ENCODE peak calls at places on chromosome 10, in five cellular contexts. One of them, this sample, is unnamed.

GRCh38 chr10:26970667-26971066 is 109.9 kb upstream of the ABI1 start:
- DNase-seq in HepG2: no peak
- DNase-seq in K562: no peak
- DNase-seq in GM12878: no peak
- DNase-seq in H1: no peak
- DNase-seq in this sample: no peak

GRCh38 chr10:51832652-51833383 is 133.4 kb upstream of the CSTF2T start:
- DNase-seq in HepG2: peak
- DNase-seq in K562: no peak
- DNase-seq in GM12878: peak
- DNase-seq in H1: no peak
- DNase-seq in this sample: no peak

GRCh38 chr10:80596391-80597257 is 58.9 kb downstream of the SH2D4B start:
- DNase-seq in HepG2: peak
- DNase-seq in K562: peak
- DNase-seq in GM12878: no peak
- DNase-seq in H1: no peak
- DNase-seq in this sample: peak

GRCh38 chr10:7538970-7539694 is 127.6 kb downstream of the ITIH5 start:
- DNase-seq in HepG2: no peak
- DNase-seq in K562: no peak
- DNase-seq in GM12878: no peak
- DNase-seq in H1: no peak
- DNase-seq in this sample: no peak

GRCh38 chr10:93680414-93681047 is 21.9 kb downstream of the FRA10AC1 start:
- DNase-seq in HepG2: peak
- DNase-seq in K562: no peak
- DNase-seq in GM12878: no peak
- DNase-seq in H1: no peak
- DNase-seq in this sample: peak

GRCh38 chr10:46084321-46085165 is 38.5 kb upstream of the MSMB start:
- DNase-seq in HepG2: peak
- DNase-seq in K562: no peak
- DNase-seq in GM12878: no peak
- DNase-seq in H1: no peak
- DNase-seq in this sample: no peak

GRCh38 chr10:43299579-43299978 is 32.7 kb upstream of the RASGEF1A start:
- DNase-seq in HepG2: no peak
- DNase-seq in K562: no peak
- DNase-seq in GM12878: no peak
- DNase-seq in H1: no peak
- DNase-seq in this sample: no peak

GRCh38 chr10:78205457-78205856 is 171.8 kb downstream of the RPS24 start:
- DNase-seq in HepG2: no peak
- DNase-seq in K562: no peak
- DNase-seq in GM12878: no peak
- DNase-seq in H1: no peak
- DNase-seq in this sample: no peak

GRCh38 chr10:5861269-5862031 is 28.2 kb downstream of the ANKRD16 start:
- DNase-seq in HepG2: peak
- DNase-seq in K562: no peak
- DNase-seq in GM12878: no peak
- DNase-seq in H1: no peak
- DNase-seq in this sample: peak

GRCh38 chr10:75028748-75029147 is 82.7 kb upstream of the SAMD8 start:
- DNase-seq in HepG2: no peak
- DNase-seq in K562: no peak
- DNase-seq in GM12878: no peak
- DNase-seq in H1: no peak
- DNase-seq in this sample: no peak

GRCh38 chr10:78972947-78973900 is 95.5 kb upstream of the ZMIZ1 start:
- DNase-seq in HepG2: peak
- DNase-seq in K562: peak
- DNase-seq in GM12878: peak
- DNase-seq in H1: peak
- DNase-seq in this sample: peak

GRCh38 chr10:68153473-68154210 is 44.4 kb downstream of the MYPN start:
- DNase-seq in HepG2: peak
- DNase-seq in K562: no peak
- DNase-seq in GM12878: no peak
- DNase-seq in H1: peak
- DNase-seq in this sample: peak

GRCh38 chr10:11325817-11326216 is 285.6 kb downstream of the USP6NL start:
- DNase-seq in HepG2: no peak
- DNase-seq in K562: no peak
- DNase-seq in GM12878: no peak
- DNase-seq in H1: no peak
- DNase-seq in this sample: no peak

GRCh38 chr10:129764011-129764900 is 199.8 kb downstream of the EBF3 start:
- DNase-seq in HepG2: no peak
- DNase-seq in K562: no peak
- DNase-seq in GM12878: no peak
- DNase-seq in H1: no peak
- DNase-seq in this sample: no peak

GRCh38 chr10:115942106-115942505 is 330.9 kb downstream of the GFRA1 start:
- DNase-seq in HepG2: no peak
- DNase-seq in K562: no peak
- DNase-seq in GM12878: no peak
- DNase-seq in H1: no peak
- DNase-seq in this sample: no peak

GRCh38 chr10:78319371-78319770 is 285.7 kb downstream of the RPS24 start:
- DNase-seq in HepG2: peak
- DNase-seq in K562: no peak
- DNase-seq in GM12878: no peak
- DNase-seq in H1: no peak
- DNase-seq in this sample: no peak

GRCh38 chr10:50395279-50395678 is 144.0 kb upstream of the ASAH2 start:
- DNase-seq in HepG2: peak
- DNase-seq in K562: no peak
- DNase-seq in GM12878: no peak
- DNase-seq in H1: no peak
- DNase-seq in this sample: peak

GRCh38 chr10:124547651-124548168 is 86.1 kb downstream of the LHPP start:
- DNase-seq in HepG2: peak
- DNase-seq in K562: peak
- DNase-seq in GM12878: no peak
- DNase-seq in H1: no peak
- DNase-seq in this sample: no peak

GRCh38 chr10:78763651-78764395 is 304.9 kb upstream of the ZMIZ1 start:
- DNase-seq in HepG2: no peak
- DNase-seq in K562: no peak
- DNase-seq in GM12878: no peak
- DNase-seq in H1: no peak
- DNase-seq in this sample: no peak

DNA sequence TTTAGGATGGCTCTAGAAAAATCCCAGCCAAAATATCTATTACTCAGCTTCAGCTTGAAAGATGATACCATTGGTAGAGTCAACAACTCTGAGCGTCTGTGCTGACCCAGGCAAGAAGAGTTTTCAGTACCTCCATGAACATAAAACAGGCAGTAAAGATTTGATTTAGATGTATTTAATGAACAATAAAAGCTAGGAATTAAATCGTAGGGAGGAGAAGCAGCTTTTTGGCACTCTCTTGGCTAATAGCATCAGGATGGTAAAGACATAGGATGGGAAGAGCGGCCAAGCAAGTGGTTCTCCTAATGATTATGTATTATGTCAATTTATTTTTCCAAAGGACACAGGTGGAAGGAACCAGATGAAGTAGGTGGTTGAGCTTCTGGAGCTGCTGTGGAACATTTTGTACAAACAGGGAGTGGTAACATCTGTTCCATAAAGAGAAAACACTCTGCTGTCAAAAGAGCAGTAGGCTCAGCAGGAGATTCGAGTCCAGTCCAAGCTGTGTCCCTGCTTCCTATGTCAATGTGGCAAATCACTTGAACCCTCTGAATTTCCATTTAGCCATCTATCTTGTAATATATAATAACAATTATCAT is 448.1 kb upstream of the ANKRD30A start:
- DNase-seq in HepG2: no peak
- DNase-seq in K562: no peak
- DNase-seq in GM12878: no peak
- DNase-seq in H1: no peak
- DNase-seq in this sample: no peak
- TF ChIP-seq HDAC2 in HepG2: no peak
- TF ChIP-seq HDAC2 in K562: no peak
- TF ChIP-seq HDAC2 in GM12878: no peak
- TF ChIP-seq HDAC2 in H1: no peak
- TF ChIP-seq HDAC2 in this sample: no peak

GRCh38 chr10:34235164-34235832 is 579.8 kb downstream of the PARD3 start:
- DNase-seq in HepG2: no peak
- DNase-seq in K562: no peak
- DNase-seq in GM12878: no peak
- DNase-seq in H1: no peak
- DNase-seq in this sample: no peak

GRCh38 chr10:34241226-34242000 is 573.7 kb downstream of the PARD3 start:
- DNase-seq in HepG2: no peak
- DNase-seq in K562: no peak
- DNase-seq in GM12878: no peak
- DNase-seq in H1: no peak
- DNase-seq in this sample: no peak

GRCh38 chr10:34240031-34240430 is 575.1 kb downstream of the PARD3 start:
- DNase-seq in HepG2: no peak
- DNase-seq in K562: no peak
- DNase-seq in GM12878: no peak
- DNase-seq in H1: no peak
- DNase-seq in this sample: no peak

GRCh38 chr10:34232481-34232880 is 582.6 kb downstream of the PARD3 start:
- DNase-seq in HepG2: peak
- DNase-seq in K562: no peak
- DNase-seq in GM12878: no peak
- DNase-seq in H1: no peak
- DNase-seq in this sample: no peak

DNA sequence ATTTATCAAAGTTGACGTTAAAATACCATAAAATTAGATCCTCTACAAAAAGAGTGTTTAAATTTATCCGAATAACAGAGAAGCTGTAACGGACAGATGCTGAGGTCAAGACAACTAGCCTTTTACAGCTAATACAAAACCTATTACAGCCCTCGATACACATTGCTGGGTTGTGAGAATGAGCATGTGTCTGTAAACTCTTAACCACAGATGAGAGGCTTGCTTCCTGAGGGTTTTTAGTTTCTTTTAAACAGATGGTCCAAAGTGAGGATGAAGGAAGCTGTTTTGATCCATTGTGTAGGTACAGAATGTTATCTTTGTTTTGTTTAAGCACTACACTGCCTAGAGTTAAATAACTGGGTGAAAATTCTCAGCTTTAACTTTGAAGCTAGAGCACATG is 578.2 kb downstream of the PARD3 start:
- DNase-seq in HepG2: no peak
- DNase-seq in K562: no peak
- DNase-seq in GM12878: no peak
- DNase-seq in H1: no peak
- DNase-seq in this sample: no peak
- TF ChIP-seq HDAC2 in HepG2: no peak
- TF ChIP-seq HDAC2 in K562: no peak
- TF ChIP-seq HDAC2 in GM12878: no peak
- TF ChIP-seq HDAC2 in H1: no peak
- TF ChIP-seq HDAC2 in this sample: no peak

GRCh38 chr10:66322777-66323176 is 603.1 kb upstream of the LRRTM3 start:
- DNase-seq in HepG2: no peak
- DNase-seq in K562: no peak
- DNase-seq in GM12878: no peak
- DNase-seq in H1: no peak
- DNase-seq in this sample: no peak
- TF ChIP-seq HDAC2 in HepG2: no peak
- TF ChIP-seq HDAC2 in K562: no peak
- TF ChIP-seq HDAC2 in GM12878: no peak
- TF ChIP-seq HDAC2 in H1: no peak
- TF ChIP-seq HDAC2 in this sample: no peak

DNA sequence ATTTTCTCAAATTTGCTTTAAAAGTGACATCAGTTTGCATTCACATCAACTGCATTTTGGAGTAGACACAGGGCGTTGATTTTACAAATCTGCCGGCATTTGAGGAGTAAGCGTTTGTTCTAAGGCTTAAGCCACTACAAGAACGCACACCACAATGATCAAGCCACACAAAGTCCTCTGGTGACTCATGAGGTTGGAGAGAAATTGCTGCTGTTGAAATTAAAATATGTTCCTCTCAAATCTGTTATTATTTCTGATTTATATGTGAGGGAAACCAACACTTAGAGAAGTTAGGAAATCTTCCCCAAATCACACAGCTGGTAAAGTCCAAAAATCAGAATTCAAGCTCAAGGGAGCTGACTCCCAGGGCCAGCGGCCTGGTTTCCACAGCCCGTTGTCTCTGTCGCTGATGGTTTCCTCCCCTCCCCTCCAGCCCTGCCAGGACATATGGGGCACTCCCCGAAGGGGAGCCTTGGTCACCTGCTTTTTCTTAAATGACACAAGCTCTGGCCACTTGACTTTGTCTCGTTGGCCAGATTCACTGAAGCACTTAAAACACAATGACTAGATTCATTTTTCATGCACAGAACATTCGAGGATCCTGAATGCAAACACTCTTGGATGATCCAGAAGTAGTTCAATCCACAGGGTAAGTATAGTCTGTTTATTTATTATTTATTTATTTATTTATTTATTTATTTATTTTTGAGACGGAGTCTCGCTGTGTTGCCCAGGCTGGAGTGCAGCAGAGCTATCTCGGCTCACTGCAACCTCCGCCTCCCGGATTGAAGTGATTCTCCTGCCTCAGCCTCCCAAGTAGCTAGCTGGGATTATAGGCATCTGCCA is 29.2 kb upstream of the KLF6 start:
- DNase-seq in HepG2: peak
- DNase-seq in K562: no peak
- DNase-seq in GM12878: no peak
- DNase-seq in H1: no peak
- DNase-seq in this sample: no peak
- TF ChIP-seq HDAC2 in HepG2: no peak
- TF ChIP-seq HDAC2 in K562: no peak
- TF ChIP-seq HDAC2 in GM12878: no peak
- TF ChIP-seq HDAC2 in H1: no peak
- TF ChIP-seq HDAC2 in this sample: no peak